ENCODE peak calls at places on chromosomes 3 and 15, in nine cellular contexts. One of them, this sample, is unnamed.

GRCh38 chr3:184380210-184380626 is 364 bp downstream of the CHRD start:
- DNase-seq in GM23248: peak; percentile 75
- DNase-seq in fibroblast of lung: peak; percentile 31
- DNase-seq in spleen: peak; percentile 79
- DNase-seq in H1: no peak
- DNase-seq in heart left ventricle: peak; percentile 76
- DNase-seq in uterus: peak; percentile 83
- DNase-seq in astrocyte: peak; percentile 12
- DNase-seq in left ventricle myocardium inferior: peak; percentile 72
- DNase-seq in this sample: no peak

GRCh38 chr15:81029416-81030367 is 29.0 kb downstream of the TLNRD1 start:
- DNase-seq in GM23248: peak; percentile 52
- DNase-seq in fibroblast of lung: peak; percentile 17
- DNase-seq in spleen: no peak
- DNase-seq in H1: no peak
- DNase-seq in heart left ventricle: no peak
- DNase-seq in uterus: no peak
- DNase-seq in astrocyte: peak; percentile 18
- DNase-seq in left ventricle myocardium inferior: no peak
- DNase-seq in this sample: no peak

GRCh38 chr3:149085828-149086231 is 503 bp downstream of the HLTF start:
- DNase-seq in GM23248: peak; percentile 63
- DNase-seq in fibroblast of lung: peak; percentile 42
- DNase-seq in spleen: peak; percentile 77
- DNase-seq in H1: peak; percentile 46
- DNase-seq in heart left ventricle: no peak
- DNase-seq in uterus: no peak
- DNase-seq in astrocyte: peak; percentile 30
- DNase-seq in left ventricle myocardium inferior: no peak
- DNase-seq in this sample: peak; percentile 15

GRCh38 chr3:155497930-155498647 is 204.6 kb upstream of the STRIT1 start:
- DNase-seq in GM23248: peak; percentile 94
- DNase-seq in fibroblast of lung: peak; percentile 69
- DNase-seq in spleen: no peak
- DNase-seq in H1: no peak
- DNase-seq in heart left ventricle: no peak
- DNase-seq in uterus: no peak
- DNase-seq in astrocyte: peak; percentile 96
- DNase-seq in left ventricle myocardium inferior: no peak
- DNase-seq in this sample: no peak

GRCh38 chr15:37219211-37219701 is 118.9 kb upstream of the MEIS2 start:
- DNase-seq in GM23248: no peak
- DNase-seq in fibroblast of lung: no peak
- DNase-seq in spleen: no peak
- DNase-seq in H1: no peak
- DNase-seq in heart left ventricle: no peak
- DNase-seq in uterus: no peak
- DNase-seq in astrocyte: no peak
- DNase-seq in left ventricle myocardium inferior: no peak
- DNase-seq in this sample: no peak

GRCh38 chr3:176939022-176939817 is 258.1 kb downstream of the TBL1XR1 start:
- DNase-seq in GM23248: peak; percentile 90
- DNase-seq in fibroblast of lung: peak; percentile 92
- DNase-seq in spleen: no peak
- DNase-seq in H1: no peak
- DNase-seq in heart left ventricle: no peak
- DNase-seq in uterus: no peak
- DNase-seq in astrocyte: peak; percentile 73
- DNase-seq in left ventricle myocardium inferior: no peak
- DNase-seq in this sample: no peak

GRCh38 chr15:59532770-59533379 is 78.7 kb upstream of the GCNT3 start:
- DNase-seq in GM23248: peak; percentile 62
- DNase-seq in fibroblast of lung: peak; percentile 49
- DNase-seq in spleen: no peak
- DNase-seq in H1: no peak
- DNase-seq in heart left ventricle: no peak
- DNase-seq in uterus: no peak
- DNase-seq in astrocyte: no peak
- DNase-seq in left ventricle myocardium inferior: no peak
- DNase-seq in this sample: no peak

GRCh38 chr3:99418709-99419108 is 219.7 kb upstream of the COL8A1 start:
- DNase-seq in GM23248: peak; percentile 6
- DNase-seq in fibroblast of lung: no peak
- DNase-seq in spleen: no peak
- DNase-seq in H1: no peak
- DNase-seq in heart left ventricle: no peak
- DNase-seq in uterus: no peak
- DNase-seq in astrocyte: no peak
- DNase-seq in left ventricle myocardium inferior: no peak
- DNase-seq in this sample: no peak

GRCh38 chr3:65894679-65895078 is 144.0 kb downstream of the MAGI1 start:
- DNase-seq in GM23248: peak; percentile 96
- DNase-seq in fibroblast of lung: peak; percentile 74
- DNase-seq in spleen: no peak
- DNase-seq in H1: no peak
- DNase-seq in heart left ventricle: no peak
- DNase-seq in uterus: no peak
- DNase-seq in astrocyte: no peak
- DNase-seq in left ventricle myocardium inferior: no peak
- DNase-seq in this sample: no peak

GRCh38 chr15:73573071-73573470 is 60.1 kb downstream of the NPTN start:
- DNase-seq in GM23248: no peak
- DNase-seq in fibroblast of lung: no peak
- DNase-seq in spleen: no peak
- DNase-seq in H1: no peak
- DNase-seq in heart left ventricle: no peak
- DNase-seq in uterus: no peak
- DNase-seq in astrocyte: no peak
- DNase-seq in left ventricle myocardium inferior: no peak
- DNase-seq in this sample: no peak

GRCh38 chr3:48395714-48396113 is 23.7 kb downstream of the FBXW12 start:
- DNase-seq in GM23248: no peak
- DNase-seq in fibroblast of lung: no peak
- DNase-seq in spleen: no peak
- DNase-seq in H1: no peak
- DNase-seq in heart left ventricle: no peak
- DNase-seq in uterus: no peak
- DNase-seq in astrocyte: no peak
- DNase-seq in left ventricle myocardium inferior: no peak
- DNase-seq in this sample: no peak

GRCh38 chr3:19213608-19214220 is 65.4 kb downstream of the KCNH8 start:
- DNase-seq in GM23248: no peak
- DNase-seq in fibroblast of lung: no peak
- DNase-seq in spleen: peak; percentile 58
- DNase-seq in H1: no peak
- DNase-seq in heart left ventricle: no peak
- DNase-seq in uterus: no peak
- DNase-seq in astrocyte: no peak
- DNase-seq in left ventricle myocardium inferior: no peak
- DNase-seq in this sample: no peak

DNA sequence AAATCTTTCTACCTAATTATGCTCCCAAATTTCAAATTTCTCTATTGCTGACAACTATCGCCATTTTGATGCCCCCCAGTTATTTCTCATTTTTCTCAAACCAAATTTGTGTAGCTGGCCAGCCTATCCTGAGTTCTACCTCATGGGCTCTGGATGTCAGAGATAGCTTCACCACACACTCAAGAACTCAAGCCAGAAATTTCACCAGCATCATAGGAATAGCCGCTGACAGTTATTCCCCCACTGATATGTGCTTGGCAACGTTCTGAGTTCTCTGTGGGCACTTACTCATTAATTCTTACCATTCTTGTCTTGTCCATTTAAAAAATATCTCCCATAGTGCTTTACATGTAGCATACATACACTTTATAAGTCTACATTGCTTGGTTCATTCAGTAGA is 264.7 kb downstream of the FHIT start:
- DNase-seq in GM23248: no peak
- DNase-seq in fibroblast of lung: no peak
- DNase-seq in spleen: no peak
- DNase-seq in H1: no peak
- DNase-seq in heart left ventricle: no peak
- DNase-seq in uterus: no peak
- DNase-seq in astrocyte: no peak
- DNase-seq in left ventricle myocardium inferior: no peak
- DNase-seq in this sample: no peak
- H3K9me3 ChIP-seq in GM23248: no peaks in the 10 kb centered on the region
- H3K9me3 ChIP-seq in fibroblast of lung: no peaks in the 10 kb centered on the region
- H3K9me3 ChIP-seq in spleen: peaks cover 27% of the 10 kb centered on the region
- H3K9me3 ChIP-seq in H1: peaks cover 17% of the 10 kb centered on the region
- H3K9me3 ChIP-seq in heart left ventricle: peaks cover 13% of the 10 kb centered on the region
- H3K9me3 ChIP-seq in uterus: no peaks in the 10 kb centered on the region
- H3K9me3 ChIP-seq in astrocyte: peaks cover 5% of the 10 kb centered on the region
- H3K9me3 ChIP-seq in left ventricle myocardium inferior: peaks cover 9% of the 10 kb centered on the region
- H3K9me3 ChIP-seq in this sample: no peaks in the 10 kb centered on the region

GRCh38 chr15:33051528-33051927 is 143.0 kb downstream of the FMN1 start:
- DNase-seq in GM23248: no peak
- DNase-seq in fibroblast of lung: no peak
- DNase-seq in spleen: no peak
- DNase-seq in H1: no peak
- DNase-seq in heart left ventricle: no peak
- DNase-seq in uterus: no peak
- DNase-seq in astrocyte: no peak
- DNase-seq in left ventricle myocardium inferior: no peak
- DNase-seq in this sample: no peak
- H3K9me3 ChIP-seq in GM23248: no peaks in the 10 kb centered on the region
- H3K9me3 ChIP-seq in fibroblast of lung: no peaks in the 10 kb centered on the region
- H3K9me3 ChIP-seq in spleen: peaks cover 17% of the 10 kb centered on the region
- H3K9me3 ChIP-seq in H1: peaks cover 31% of the 10 kb centered on the region
- H3K9me3 ChIP-seq in heart left ventricle: peaks cover 9% of the 10 kb centered on the region
- H3K9me3 ChIP-seq in uterus: no peaks in the 10 kb centered on the region
- H3K9me3 ChIP-seq in astrocyte: peaks cover 3% of the 10 kb centered on the region
- H3K9me3 ChIP-seq in left ventricle myocardium inferior: peaks cover 4% of the 10 kb centered on the region
- H3K9me3 ChIP-seq in this sample: peaks cover 3% of the 10 kb centered on the region

GRCh38 chr3:12143949-12144504 is 14.7 kb downstream of the TIMP4 start:
- DNase-seq in GM23248: peak; percentile 80
- DNase-seq in fibroblast of lung: peak; percentile 95
- DNase-seq in spleen: no peak
- DNase-seq in H1: no peak
- DNase-seq in heart left ventricle: peak; percentile 89
- DNase-seq in uterus: peak; percentile 68
- DNase-seq in astrocyte: peak; percentile 73
- DNase-seq in left ventricle myocardium inferior: peak; percentile 69
- DNase-seq in this sample: no peak

GRCh38 chr3:12139111-12139511 is 19.6 kb downstream of the TIMP4 start:
- DNase-seq in GM23248: peak; percentile 64
- DNase-seq in fibroblast of lung: peak; percentile 87
- DNase-seq in spleen: no peak
- DNase-seq in H1: peak; percentile 23
- DNase-seq in heart left ventricle: peak; percentile 46
- DNase-seq in uterus: peak; percentile 37
- DNase-seq in astrocyte: peak; percentile 36
- DNase-seq in left ventricle myocardium inferior: no peak
- DNase-seq in this sample: no peak

GRCh38 chr3:12142476-12142875 is 16.2 kb downstream of the TIMP4 start:
- DNase-seq in GM23248: no peak
- DNase-seq in fibroblast of lung: no peak
- DNase-seq in spleen: no peak
- DNase-seq in H1: no peak
- DNase-seq in heart left ventricle: no peak
- DNase-seq in uterus: no peak
- DNase-seq in astrocyte: no peak
- DNase-seq in left ventricle myocardium inferior: no peak
- DNase-seq in this sample: no peak

GRCh38 chr3:12138044-12138443 is 20.7 kb downstream of the TIMP4 start:
- DNase-seq in GM23248: peak; percentile 53
- DNase-seq in fibroblast of lung: peak; percentile 54
- DNase-seq in spleen: no peak
- DNase-seq in H1: no peak
- DNase-seq in heart left ventricle: peak; percentile 30
- DNase-seq in uterus: no peak
- DNase-seq in astrocyte: no peak
- DNase-seq in left ventricle myocardium inferior: no peak
- DNase-seq in this sample: no peak

DNA sequence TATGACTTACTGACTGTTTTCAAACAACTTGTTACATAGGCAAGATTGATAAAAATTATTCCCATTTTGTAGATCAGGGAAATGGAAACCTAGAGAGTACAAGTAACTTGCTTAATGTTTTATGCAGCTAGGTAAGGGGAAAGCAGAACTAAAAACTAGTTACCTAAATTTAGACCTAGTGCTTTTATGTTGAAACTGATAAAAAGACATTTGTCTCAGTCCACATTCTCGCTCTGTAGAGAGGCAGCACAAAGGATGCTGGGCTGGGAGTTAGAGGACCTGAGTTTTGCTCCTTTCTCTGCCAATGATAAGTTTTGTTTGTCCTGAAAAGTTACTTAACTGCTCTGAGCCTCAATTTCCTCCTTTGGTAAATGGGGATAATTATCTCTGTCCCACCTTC is 17.4 kb downstream of the TIMP4 start:
- DNase-seq in GM23248: no peak
- DNase-seq in fibroblast of lung: no peak
- DNase-seq in spleen: no peak
- DNase-seq in H1: no peak
- DNase-seq in heart left ventricle: no peak
- DNase-seq in uterus: no peak
- DNase-seq in astrocyte: no peak
- DNase-seq in left ventricle myocardium inferior: no peak
- DNase-seq in this sample: no peak
- H3K9me3 ChIP-seq in GM23248: no peaks in the 10 kb centered on the region
- H3K9me3 ChIP-seq in fibroblast of lung: no peaks in the 10 kb centered on the region
- H3K9me3 ChIP-seq in spleen: no peaks in the 10 kb centered on the region
- H3K9me3 ChIP-seq in H1: no peaks in the 10 kb centered on the region
- H3K9me3 ChIP-seq in heart left ventricle: no peaks in the 10 kb centered on the region
- H3K9me3 ChIP-seq in uterus: no peaks in the 10 kb centered on the region
- H3K9me3 ChIP-seq in astrocyte: no peaks in the 10 kb centered on the region
- H3K9me3 ChIP-seq in left ventricle myocardium inferior: no peaks in the 10 kb centered on the region
- H3K9me3 ChIP-seq in this sample: no peaks in the 10 kb centered on the region

GRCh38 chr3:25218362-25218761 is 209.7 kb upstream of the RARB start:
- DNase-seq in GM23248: no peak
- DNase-seq in fibroblast of lung: no peak
- DNase-seq in spleen: no peak
- DNase-seq in H1: no peak
- DNase-seq in heart left ventricle: no peak
- DNase-seq in uterus: no peak
- DNase-seq in astrocyte: no peak
- DNase-seq in left ventricle myocardium inferior: no peak
- DNase-seq in this sample: no peak
- H3K9me3 ChIP-seq in GM23248: no peaks in the 10 kb centered on the region
- H3K9me3 ChIP-seq in fibroblast of lung: no peaks in the 10 kb centered on the region
- H3K9me3 ChIP-seq in spleen: no peaks in the 10 kb centered on the region
- H3K9me3 ChIP-seq in H1: no peaks in the 10 kb centered on the region
- H3K9me3 ChIP-seq in heart left ventricle: no peaks in the 10 kb centered on the region
- H3K9me3 ChIP-seq in uterus: no peaks in the 10 kb centered on the region
- H3K9me3 ChIP-seq in astrocyte: no peaks in the 10 kb centered on the region
- H3K9me3 ChIP-seq in left ventricle myocardium inferior: no peaks in the 10 kb centered on the region
- H3K9me3 ChIP-seq in this sample: no peaks in the 10 kb centered on the region